ENCODE peak calls at places on chromosomes 11 and 22, in four cellular contexts. M is WTC11, G is Caki2, T is Daoy. L is an unnamed sample.

GRCh38 chr11:66090288-66090687 is 20.2 kb downstream of the PACS1 start:
- DNase-seq in M (no peak), G (no peak), T (no peak), L (no peak)

GRCh38 chr11:95592455-95592854 is 197.1 kb downstream of the FAM76B start:
- DNase-seq in M (peak), G (no peak), T (no peak), L (no peak)

GRCh38 chr11:78714539-78714938 is 139.9 kb upstream of the NARS2 start:
- DNase-seq in M (peak), G (no peak), T (no peak), L (peak)

GRCh38 chr11:126951465-126951864 is 49.1 kb downstream of the KIRREL3 start:
- DNase-seq in M (no peak), G (no peak), T (no peak), L (no peak)

GRCh38 chr11:11163256-11163655 is 189.8 kb downstream of the CSNK2A3 start:
- DNase-seq in M (no peak), G (no peak), T (peak), L (peak)

GRCh38 chr11:69642549-69642912 is 1.6 kb downstream of the CCND1 start:
- DNase-seq in M (no peak), G (no peak), T (no peak), L (no peak)

GRCh38 chr22:30251661-30252226 is 5.2 kb upstream of the LIF start:
- DNase-seq in M (no peak), G (peak), T (peak), L (no peak)

GRCh38 chr22:42180349-42180842 is 49.8 kb upstream of the CYP2D6 start:
- DNase-seq in M (no peak), G (peak), T (peak), L (no peak)

GRCh38 chr22:47564651-47565050 is 802.2 kb downstream of the TBC1D22A start:
- DNase-seq in M (no peak), G (no peak), T (peak), L (no peak)